ENCODE peak calls at places on chromosomes 12 and 14, in five cellular contexts. Q is neuronal stem cell, U is mesenchymal stem cell, Z is H1, F is trophoblast cell. V is an unnamed sample.

GRCh38 chr12:87469295-87469694 is 559.9 kb downstream of the C12orf50 start:
- DNase-seq in Q (no peak), U (no peak), F (no peak), Z (no peak), V (no peak)

GRCh38 chr12:60710246-60710645 is 1114.4 kb downstream of the SLC16A7 start:
- DNase-seq in U (no peak), Q (no peak), Z (no peak), F (no peak), V (no peak)

GRCh38 chr12:131065801-131066200 is 112.1 kb downstream of the ADGRD1 start:
- DNase-seq in F (no peak), Q (no peak), Z (no peak), U (no peak), V (peak; percentile 17)

GRCh38 chr14:104096751-104097700 is 11.5 kb downstream of the ASPG start:
- DNase-seq in U (no peak), F (no peak), Q (no peak), Z (no peak), V (peak; percentile 59)

GRCh38 chr12:122989443-122989839 is 9.0 kb downstream of the ARL6IP4 start:
- DNase-seq in Z (no peak), U (no peak), F (no peak), Q (no peak), V (no peak)

GRCh38 chr12:42421844-42422779 is 96.1 kb downstream of the PPHLN1 start:
- DNase-seq in F (no peak), Z (no peak), Q (no peak), U (peak; percentile 60), V (no peak)

GRCh38 chr12:123387508-123388217 is 3.7 kb downstream of the KMT5A start:
- DNase-seq in Z (no peak), Q (no peak), F (no peak), U (peak; percentile 22), V (no peak)

GRCh38 chr12:18355429-18355828 is 94.1 kb downstream of the PIK3C2G start:
- DNase-seq in U (no peak), Z (no peak), F (no peak), Q (no peak), V (no peak)

GRCh38 chr12:6226002-6226700 is 26.0 kb downstream of the CD9 start:
- DNase-seq in Z (no peak), Q (no peak), F (no peak), U (no peak), V (no peak)

GRCh38 chr12:4027412-4027811 is 154.2 kb upstream of the PARP11 start:
- DNase-seq in Z (no peak), U (peak; percentile 38), F (no peak), Q (no peak), V (no peak)

GRCh38 chr14:51283402-51283825 is 43.4 kb downstream of the TMX1 start:
- DNase-seq in Q (peak; percentile 60), U (peak; percentile 91), Z (no peak), F (peak; percentile 44), V (no peak)

GRCh38 chr14:99968156-99968920 is 96.9 kb upstream of the EVL start:
- DNase-seq in Z (no peak), Q (no peak), U (peak; percentile 65), F (no peak), V (no peak)

GRCh38 chr14:41668346-41668745 is 61.7 kb downstream of the LRFN5 start:
- DNase-seq in U (no peak), F (no peak), Z (no peak), Q (no peak), V (no peak)

GRCh38 chr12:25388216-25388615 is 137.5 kb upstream of the KRAS start:
- DNase-seq in F (no peak), Q (no peak), U (no peak), Z (no peak), V (no peak)

DNA sequence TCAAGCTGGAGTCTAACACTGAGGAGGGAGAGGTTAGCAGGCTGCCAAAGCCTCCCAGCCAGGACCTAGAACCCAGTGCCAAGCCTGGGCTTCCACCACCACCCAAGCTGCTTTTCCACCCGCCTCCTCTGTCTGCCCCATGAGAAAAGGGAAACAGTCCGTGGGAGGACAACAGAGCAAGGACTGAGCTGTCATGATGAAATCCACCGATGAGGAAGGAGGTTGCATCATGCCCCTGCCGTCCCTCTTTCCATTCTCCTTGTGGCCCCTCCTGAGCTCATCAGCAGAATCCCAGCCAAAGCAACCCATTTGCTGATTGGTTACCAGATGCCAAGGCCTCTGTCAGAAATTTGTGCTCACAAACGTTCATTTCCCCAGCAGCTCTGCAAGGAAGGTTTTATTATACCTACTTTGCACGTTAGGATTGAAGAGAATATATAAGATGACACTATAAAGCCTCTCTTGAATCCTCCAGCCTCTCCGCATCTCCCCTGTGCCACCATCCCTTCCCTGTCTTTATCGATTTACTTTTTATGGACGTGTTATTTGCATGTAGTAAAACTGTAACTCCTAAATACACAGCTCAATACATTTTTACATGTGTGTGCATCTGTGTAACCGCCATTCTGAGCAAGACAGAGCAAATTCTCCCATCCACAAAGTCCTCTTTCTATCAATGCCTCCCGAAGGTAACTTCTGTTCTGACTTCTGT is 6.3 kb upstream of the SERPINA1 start:
- DNase-seq in U (no peak), Z (no peak), F (peak; percentile 38), Q (no peak), V (no peak)
- H2BK12ac ChIP-seq in U (no peak overlapping the region), Z (peak overlapping the region; percentile 30), F (peak overlapping the region; percentile 55), Q (no peak overlapping the region), V (no peak overlapping the region)

GRCh38 chr12:82412246-82412645 is 53.9 kb downstream of the METTL25 start:
- DNase-seq in F (no peak), Q (no peak), U (no peak), Z (no peak), V (no peak)

GRCh38 chr12:82415402-82415801 is 57.1 kb downstream of the METTL25 start:
- DNase-seq in F (peak; percentile 8), Z (no peak), Q (no peak), U (no peak), V (no peak)

GRCh38 chr12:82413994-82414393 is 55.7 kb downstream of the METTL25 start:
- DNase-seq in F (no peak), Z (no peak), U (no peak), Q (no peak), V (no peak)

GRCh38 chr12:82411561-82412230 is 53.4 kb downstream of the METTL25 start:
- DNase-seq in Z (no peak), U (no peak), Q (no peak), F (no peak), V (no peak)

GRCh38 chr12:82414926-82415325 is 56.6 kb downstream of the METTL25 start:
- DNase-seq in Q (no peak), U (no peak), F (no peak), Z (no peak), V (no peak)
- H2AFZ ChIP-seq in Q (no peak overlapping the region), U (no peak overlapping the region), F (no peak overlapping the region), Z (no peak overlapping the region), V (no peak overlapping the region)

GRCh38 chr14:64540208-64541202 is at the start of gene HSPA2:
- DNase-seq in F (peak; percentile 99), Q (peak; percentile 96), Z (peak; percentile 98), U (peak; percentile 95), V (peak; percentile 99)
- H2BK5ac ChIP-seq in F (peak within 1 kb of the TSS; percentile 61), Q (no peak within 1 kb of the TSS), Z (peak within 1 kb of the TSS; percentile 77), U (no peak within 1 kb of the TSS), V (no peak within 1 kb of the TSS)

GRCh38 chr14:96587823-96588385 is 85.7 kb downstream of the PAPOLA start:
- DNase-seq in Q (no peak), U (no peak), Z (no peak), F (no peak), V (peak; percentile 15)
- H2BK12ac ChIP-seq in Q (no peak overlapping the region), U (no peak overlapping the region), Z (no peak overlapping the region), F (no peak overlapping the region), V (no peak overlapping the region)

GRCh38 chr12:57118711-57119271 is 7.6 kb upstream of the STAT6 start:
- DNase-seq in U (no peak), Q (no peak), Z (no peak), F (no peak), V (no peak)
- H2AFZ ChIP-seq in U (peak overlapping the region; percentile 60), Q (peak overlapping the region; percentile 24), Z (no peak overlapping the region), F (no peak overlapping the region), V (no peak overlapping the region)

DNA sequence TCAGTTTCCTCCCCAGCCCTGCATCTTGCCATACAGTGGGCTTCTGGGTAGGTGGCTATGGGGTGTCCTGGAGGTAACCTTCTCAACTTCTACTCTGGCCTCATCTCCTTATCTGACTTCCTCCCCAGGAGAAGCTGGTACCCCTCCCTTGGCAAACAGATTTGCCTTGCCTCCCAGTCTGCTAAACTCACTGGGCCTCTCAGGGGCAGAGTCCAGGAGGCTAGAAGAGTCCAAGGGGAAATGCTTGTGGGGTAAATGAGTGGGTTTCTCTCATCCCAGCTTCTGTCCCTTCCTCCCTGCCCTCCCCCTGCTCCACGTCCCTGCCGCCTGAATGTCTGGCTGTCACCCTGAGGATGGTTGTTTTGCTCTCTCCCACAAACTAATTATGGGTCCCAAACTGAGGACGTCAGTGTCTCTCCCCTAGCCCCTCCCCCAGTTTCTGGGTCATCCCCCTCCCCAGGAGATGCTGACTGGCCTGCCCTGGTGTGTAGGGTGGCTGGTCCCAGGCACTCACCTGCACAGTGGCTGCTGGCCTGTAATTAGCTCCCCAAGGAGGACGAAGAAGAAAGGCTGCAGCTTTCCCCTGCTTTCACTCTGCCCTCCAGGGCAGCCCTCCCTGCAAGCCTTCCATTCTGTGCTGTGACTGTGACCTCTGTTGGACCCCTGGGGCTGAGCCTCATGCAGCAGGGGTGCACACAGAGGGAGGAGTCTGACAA is at the start of gene LRP1-AS:
- DNase-seq in U (no peak), Q (no peak), F (no peak), Z (no peak), V (no peak)
- H2BK5ac ChIP-seq in U (no peak within 1 kb of the TSS), Q (no peak within 1 kb of the TSS), F (no peak within 1 kb of the TSS), Z (no peak within 1 kb of the TSS), V (no peak within 1 kb of the TSS)

V was measured in H9.